ENCODE peak calls at places on chromosomes 5 and 9, in nine cellular contexts. D is epithelial cell of esophagus, U is dorsolateral prefrontal cortex, R is A549, Q is activated B cell treated with CpG ODN at 0.5 μM for 24 hours, K is type B pancreatic cell, M is WTC11, X is GM12865, C is colonic mucosa. B is an unnamed sample.

GRCh38 chr9:108468364-108468763 is 387.4 kb downstream of the ACTL7B start:
- DNase-seq in C (peak), K (no peak), R (peak), U (no peak), M (peak), X (peak), Q (no peak), D (peak), B (peak)

GRCh38 chr9:86795047-86795437 is 152.3 kb downstream of the GAS1 start:
- DNase-seq in Q (no peak), C (no peak), D (no peak), R (no peak), U (no peak), K (no peak), X (no peak), M (no peak), B (no peak)

GRCh38 chr5:32138839-32139493 is 35.2 kb downstream of the GOLPH3 start:
- DNase-seq in R (no peak), K (no peak), M (no peak), U (peak), X (no peak), C (no peak), Q (no peak), D (no peak), B (no peak)

GRCh38 chr9:88808019-88808656 is 183.1 kb upstream of the S1PR3 start:
- DNase-seq in K (no peak), M (no peak), C (no peak), Q (no peak), U (no peak), R (no peak), X (no peak), D (no peak), B (no peak)

GRCh38 chr9:85009251-85009650 is 339.7 kb downstream of the NTRK2 start:
- DNase-seq in K (no peak), C (no peak), X (peak), Q (no peak), U (no peak), R (no peak), M (no peak), D (no peak), B (no peak)

GRCh38 chr5:140344683-140345423 is 1.6 kb downstream of the HBEGF start:
- DNase-seq in Q (no peak), D (peak), X (no peak), R (no peak), C (peak), M (no peak), K (no peak), U (peak), B (no peak)

GRCh38 chr5:123367739-123368138 is 55.5 kb downstream of the CEP120 start:
- DNase-seq in C (no peak), K (no peak), Q (no peak), M (no peak), D (peak), X (peak), R (peak), U (no peak), B (no peak)

GRCh38 chr5:160092960-160093701 is 26.1 kb downstream of the PWWP2A start:
- DNase-seq in U (no peak), R (no peak), C (no peak), Q (no peak), M (no peak), X (peak), K (no peak), D (no peak), B (no peak)

GRCh38 chr5:133753856-133754255 is 141.5 kb upstream of the FSTL4 start:
- DNase-seq in D (peak), Q (no peak), U (no peak), M (no peak), X (no peak), K (peak), R (no peak), C (no peak), B (no peak)

GRCh38 chr9:127049044-127049443 is 73.4 kb downstream of the ANGPTL2 start:
- DNase-seq in K (peak), D (peak), X (peak), Q (no peak), C (peak), U (no peak), M (no peak), R (peak), B (no peak)
- TF ChIP-seq CTCF in K (no peak), D (peak), X (no peak), Q (no peak), C (peak), U (peak), M (no peak), R (no peak), B (no peak)

GRCh38 chr5:149265559-149265958 is 6.1 kb upstream of the AFAP1L1 start:
- DNase-seq in Q (no peak), D (peak), C (no peak), R (peak), M (no peak), K (no peak), U (no peak), X (no peak), B (no peak)
- TF ChIP-seq CTCF in Q (no peak), D (peak), C (no peak), R (peak), M (no peak), K (peak), U (peak), X (no peak), B (no peak)

DNA sequence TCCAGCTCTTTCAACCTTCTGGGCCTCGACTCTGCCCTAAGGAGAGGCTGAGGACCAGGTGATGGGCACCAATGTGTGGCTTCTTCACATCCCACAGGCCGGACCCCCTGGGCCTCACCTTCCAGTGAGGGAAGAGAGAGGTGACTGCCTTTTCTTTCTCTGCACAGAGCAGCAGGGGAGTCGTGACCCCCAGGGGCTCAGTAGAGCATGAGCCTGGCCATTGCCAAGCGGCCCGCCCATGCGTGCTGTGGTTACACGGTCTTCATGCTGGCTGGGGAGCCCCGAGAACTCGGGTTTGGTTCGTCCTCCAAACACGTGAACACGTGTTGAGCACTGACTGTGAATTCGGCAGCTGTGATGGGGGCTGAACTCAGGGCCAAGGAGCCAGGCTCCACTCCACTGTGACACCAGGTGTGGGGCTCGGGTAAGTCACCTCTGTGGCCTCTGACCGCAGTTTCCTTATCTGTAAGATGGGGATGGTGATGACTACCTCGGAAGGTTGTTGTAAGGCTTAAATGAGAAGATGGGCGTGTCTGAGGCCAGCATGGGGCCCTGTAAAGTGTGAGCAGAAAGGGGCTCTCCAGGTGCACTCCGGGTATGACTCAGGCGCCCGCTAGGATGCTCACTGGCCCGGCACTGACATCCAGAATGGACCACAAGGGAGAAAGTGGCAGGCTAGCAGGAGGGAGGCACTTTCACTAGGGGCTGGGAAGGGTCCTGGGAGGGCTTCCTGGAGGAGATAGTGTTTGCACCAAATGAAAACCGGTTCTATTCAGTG is 13.4 kb upstream of the GRHPR start:
- DNase-seq in K (no peak), R (no peak), D (no peak), C (no peak), Q (peak), X (peak), M (no peak), U (no peak), B (no peak)
- TF ChIP-seq CTCF in K (no peak), R (no peak), D (no peak), C (no peak), Q (no peak), X (peak), M (no peak), U (no peak), B (no peak)

DNA sequence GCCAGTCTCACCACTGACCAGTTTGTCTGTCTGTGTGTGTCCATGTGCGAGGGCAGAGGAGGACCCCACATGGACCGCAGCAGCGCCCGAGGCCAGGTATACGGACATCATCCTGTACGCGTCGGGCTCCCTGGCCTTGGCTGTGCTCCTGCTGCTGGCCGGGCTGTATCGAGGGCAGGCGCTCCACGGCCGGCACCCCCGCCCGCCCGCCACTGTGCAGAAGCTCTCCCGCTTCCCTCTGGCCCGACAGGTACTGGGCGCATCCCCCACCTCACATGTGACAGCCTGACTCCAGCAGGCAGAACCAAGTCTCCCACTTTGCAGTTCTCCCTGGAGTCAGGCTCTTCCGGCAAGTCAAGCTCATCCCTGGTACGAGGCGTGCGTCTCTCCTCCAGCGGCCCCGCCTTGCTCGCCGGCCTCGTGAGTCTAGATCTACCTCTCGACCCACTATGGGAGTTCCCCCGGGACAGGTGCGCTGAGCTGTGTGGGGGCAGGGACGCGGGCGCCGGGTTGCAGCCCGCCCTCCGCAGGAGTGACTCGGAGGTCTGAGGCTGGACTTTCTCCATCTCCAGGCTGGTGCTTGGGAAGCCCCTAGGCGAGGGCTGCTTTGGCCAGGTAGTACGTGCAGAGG is 6.5 kb downstream of the FGFR4 start:
- DNase-seq in K (no peak), U (no peak), Q (no peak), M (no peak), C (no peak), X (no peak), D (no peak), R (no peak), B (no peak)
- TF ChIP-seq CTCF in K (no peak), U (no peak), Q (no peak), M (no peak), C (no peak), X (no peak), D (no peak), R (no peak), B (no peak)

DNA sequence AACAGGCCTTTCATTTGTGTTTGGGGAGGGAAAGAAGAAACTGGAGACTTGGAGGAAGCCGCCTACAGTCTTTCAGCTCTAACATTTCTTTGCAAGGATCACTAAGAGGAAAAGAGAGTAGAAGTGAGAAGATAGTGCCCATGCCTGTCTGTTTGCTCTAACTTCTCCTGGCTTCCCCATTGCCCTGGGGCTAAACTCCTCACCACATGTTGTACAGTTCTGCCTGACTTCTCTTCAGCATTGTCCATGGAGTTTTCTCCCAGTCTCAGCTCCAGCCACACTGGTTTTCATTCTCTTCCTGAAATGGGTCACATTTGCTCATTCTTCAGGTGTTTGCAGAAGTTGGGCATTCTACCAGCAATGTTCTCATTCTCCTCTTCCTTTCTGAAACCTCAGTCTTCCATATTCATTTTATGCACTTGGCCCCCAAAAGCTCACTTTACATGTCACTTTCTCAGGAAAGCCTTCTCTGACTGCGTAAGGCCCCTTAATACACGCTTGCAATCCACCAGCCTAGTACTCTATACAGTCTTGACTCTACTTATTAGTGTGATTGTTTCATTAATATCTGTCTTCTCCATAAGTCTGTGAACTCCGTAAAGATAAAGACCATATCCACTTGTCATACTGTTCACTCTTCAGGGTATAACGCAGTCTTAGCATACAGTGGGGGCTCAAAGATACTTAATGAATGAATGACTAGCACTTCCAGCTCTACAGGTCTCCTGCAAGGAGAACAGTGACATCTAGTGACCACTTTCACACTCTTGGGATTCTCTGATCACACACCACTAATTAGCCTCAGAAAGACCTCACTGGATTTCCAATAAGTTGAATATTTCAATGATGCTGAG is 40.2 kb upstream of the TRIM32 start:
- DNase-seq in C (no peak), Q (no peak), K (no peak), D (peak), X (peak), M (no peak), U (no peak), R (peak), B (no peak)
- TF ChIP-seq CTCF in C (peak), Q (no peak), K (peak), D (peak), X (peak), M (no peak), U (peak), R (peak), B (peak)

DNA sequence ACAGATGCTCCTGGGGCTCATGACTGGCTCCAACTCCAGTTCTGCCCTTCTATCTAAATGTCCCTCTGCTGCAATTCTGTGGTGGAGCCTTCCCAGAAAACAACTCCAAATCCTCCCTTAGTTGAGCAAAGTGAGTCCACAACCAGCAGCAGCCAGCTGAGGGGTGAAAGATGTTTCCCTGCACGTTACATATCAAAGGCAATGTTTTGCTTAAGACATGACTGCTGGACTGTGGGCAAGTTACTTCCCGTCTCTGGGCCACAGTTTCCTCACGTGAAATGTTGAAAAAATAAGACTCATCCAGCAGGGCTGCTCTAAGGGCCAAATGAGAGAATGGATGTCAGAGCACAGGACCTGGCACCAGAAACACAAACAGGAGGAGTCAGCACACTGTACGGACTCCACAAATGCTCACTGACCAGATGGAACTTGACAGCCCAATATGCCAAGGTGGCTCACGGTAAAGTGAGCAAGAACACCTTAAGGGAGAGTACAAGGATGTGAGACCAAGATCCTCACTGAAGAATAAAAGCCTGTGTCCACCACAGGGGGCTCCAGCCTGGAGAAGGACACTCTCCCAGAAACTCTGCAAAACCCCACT is 138.4 kb upstream of the ABCA1 start:
- DNase-seq in D (peak), K (no peak), U (no peak), X (no peak), M (no peak), C (peak), R (no peak), Q (no peak), B (no peak)
- TF ChIP-seq CTCF in D (no peak), K (no peak), U (no peak), X (no peak), M (no peak), C (no peak), R (no peak), Q (no peak), B (no peak)

B was measured in neural crest cell.